ENCODE peak calls at places on chromosomes 6 and 20, in five cellular contexts. One of them, this sample, is unnamed.

GRCh38 chr6:16762547-16763477 is 1.6 kb upstream of the ATXN1 start:
- DNase-seq in GM13977: peak
- DNase-seq in AG04450: no peak
- DNase-seq in AG04449: peak
- DNase-seq in brain microvascular endothelial cell: peak
- DNase-seq in this sample: no peak

GRCh38 chr6:132401120-132401940 is at the start of gene MOXD1:
- DNase-seq in GM13977: peak
- DNase-seq in AG04450: no peak
- DNase-seq in AG04449: no peak
- DNase-seq in brain microvascular endothelial cell: no peak
- DNase-seq in this sample: peak

GRCh38 chr6:11921017-11921438 is 91.1 kb upstream of the HIVEP1 start:
- DNase-seq in GM13977: no peak
- DNase-seq in AG04450: peak
- DNase-seq in AG04449: peak
- DNase-seq in brain microvascular endothelial cell: peak
- DNase-seq in this sample: peak

GRCh38 chr20:57450931-57451330 is 59.7 kb downstream of the RBM38 start:
- DNase-seq in GM13977: no peak
- DNase-seq in AG04450: no peak
- DNase-seq in AG04449: no peak
- DNase-seq in brain microvascular endothelial cell: no peak
- DNase-seq in this sample: no peak

GRCh38 chr6:161316531-161316930 is 42.7 kb upstream of the AGPAT4 start:
- DNase-seq in GM13977: no peak
- DNase-seq in AG04450: no peak
- DNase-seq in AG04449: no peak
- DNase-seq in brain microvascular endothelial cell: no peak
- DNase-seq in this sample: no peak

GRCh38 chr6:110615723-110616122 is 139.3 kb upstream of the SLC22A16 start:
- DNase-seq in GM13977: no peak
- DNase-seq in AG04450: no peak
- DNase-seq in AG04449: no peak
- DNase-seq in brain microvascular endothelial cell: no peak
- DNase-seq in this sample: no peak

GRCh38 chr20:45946149-45946970 is 11.9 kb downstream of the PCIF1 start:
- DNase-seq in GM13977: no peak
- DNase-seq in AG04450: no peak
- DNase-seq in AG04449: no peak
- DNase-seq in brain microvascular endothelial cell: peak
- DNase-seq in this sample: peak

GRCh38 chr20:31824554-31825313 is 5.6 kb downstream of the MYLK2 start:
- DNase-seq in GM13977: no peak
- DNase-seq in AG04450: no peak
- DNase-seq in AG04449: no peak
- DNase-seq in brain microvascular endothelial cell: no peak
- DNase-seq in this sample: no peak

GRCh38 chr20:63367446-63368055 is 6.4 kb upstream of the CHRNA4 start:
- DNase-seq in GM13977: no peak
- DNase-seq in AG04450: no peak
- DNase-seq in AG04449: no peak
- DNase-seq in brain microvascular endothelial cell: no peak
- DNase-seq in this sample: no peak

GRCh38 chr20:373171-373890 is 7.2 kb upstream of the TRIB3 start:
- DNase-seq in GM13977: no peak
- DNase-seq in AG04450: no peak
- DNase-seq in AG04449: no peak
- DNase-seq in brain microvascular endothelial cell: peak
- DNase-seq in this sample: peak

GRCh38 chr6:111585241-111585968 is 20.3 kb downstream of the TRAF3IP2 start:
- DNase-seq in GM13977: no peak
- DNase-seq in AG04450: no peak
- DNase-seq in AG04449: no peak
- DNase-seq in brain microvascular endothelial cell: no peak
- DNase-seq in this sample: no peak

GRCh38 chr20:62861732-62862336 is at the start of gene TCFL5:
- DNase-seq in GM13977: peak
- DNase-seq in AG04450: peak
- DNase-seq in AG04449: no peak
- DNase-seq in brain microvascular endothelial cell: peak
- DNase-seq in this sample: peak

GRCh38 chr6:161682982-161683381 is 409.1 kb upstream of the AGPAT4 start:
- DNase-seq in GM13977: no peak
- DNase-seq in AG04450: no peak
- DNase-seq in AG04449: no peak
- DNase-seq in brain microvascular endothelial cell: no peak
- DNase-seq in this sample: no peak

DNA sequence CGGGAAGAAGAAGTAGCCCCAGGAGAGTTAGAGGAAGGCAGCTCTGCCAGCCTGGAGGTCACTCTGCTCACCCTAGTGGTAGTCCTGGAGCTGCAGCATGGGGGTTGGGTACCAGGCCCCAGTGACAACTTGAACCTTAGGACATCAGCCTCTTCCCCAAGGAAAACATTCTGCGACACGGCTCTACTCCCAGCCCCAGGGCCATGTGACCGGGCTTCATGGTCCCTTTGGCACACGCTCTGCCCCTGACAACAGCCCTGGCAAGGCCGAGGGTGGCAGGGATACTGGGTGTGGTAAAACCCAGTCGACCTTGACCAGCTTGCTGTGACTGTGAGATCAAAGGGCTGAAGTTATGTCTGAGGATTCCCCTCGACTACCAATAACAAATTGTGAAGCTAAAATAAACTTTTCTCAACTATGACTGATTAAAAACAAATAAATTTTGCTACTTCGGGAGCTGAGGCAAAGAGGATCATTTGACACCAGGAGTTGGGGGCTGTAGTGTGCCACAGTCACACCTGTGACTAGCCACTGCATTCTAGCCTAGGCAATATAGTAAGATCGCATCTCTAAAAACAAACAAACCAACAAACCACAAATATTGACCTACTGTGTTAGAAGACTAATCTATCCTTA is 24.4 kb upstream of the ARID1B start:
- DNase-seq in GM13977: peak
- DNase-seq in AG04450: no peak
- DNase-seq in AG04449: no peak
- DNase-seq in brain microvascular endothelial cell: no peak
- DNase-seq in this sample: no peak
- TF ChIP-seq CTCF in GM13977: peak
- TF ChIP-seq CTCF in AG04450: no peak
- TF ChIP-seq CTCF in AG04449: no peak
- TF ChIP-seq CTCF in brain microvascular endothelial cell: peak
- TF ChIP-seq CTCF in this sample: peak

DNA sequence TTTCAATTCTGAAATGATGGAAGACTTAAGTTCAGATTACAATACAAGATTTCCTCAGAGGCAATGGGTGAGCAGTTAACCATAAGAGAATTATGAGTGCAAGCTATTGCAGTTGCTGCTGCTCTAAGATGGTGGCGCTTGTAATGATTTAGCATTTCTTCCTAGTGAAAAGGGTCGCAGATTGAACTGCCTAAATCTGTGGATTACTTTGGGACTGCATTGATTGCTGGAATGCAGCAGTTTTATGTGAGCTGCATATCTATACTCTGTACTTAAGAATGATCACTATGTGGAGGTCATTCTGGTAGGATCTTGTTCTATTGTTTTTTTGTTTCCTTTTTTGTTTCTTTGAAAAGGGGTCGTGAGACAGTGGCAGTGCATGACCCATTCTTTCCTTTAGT is 5.3 kb downstream of the SCAF8 start:
- DNase-seq in GM13977: no peak
- DNase-seq in AG04450: no peak
- DNase-seq in AG04449: no peak
- DNase-seq in brain microvascular endothelial cell: no peak
- DNase-seq in this sample: no peak
- TF ChIP-seq CTCF in GM13977: no peak
- TF ChIP-seq CTCF in AG04450: no peak
- TF ChIP-seq CTCF in AG04449: no peak
- TF ChIP-seq CTCF in brain microvascular endothelial cell: no peak
- TF ChIP-seq CTCF in this sample: no peak

DNA sequence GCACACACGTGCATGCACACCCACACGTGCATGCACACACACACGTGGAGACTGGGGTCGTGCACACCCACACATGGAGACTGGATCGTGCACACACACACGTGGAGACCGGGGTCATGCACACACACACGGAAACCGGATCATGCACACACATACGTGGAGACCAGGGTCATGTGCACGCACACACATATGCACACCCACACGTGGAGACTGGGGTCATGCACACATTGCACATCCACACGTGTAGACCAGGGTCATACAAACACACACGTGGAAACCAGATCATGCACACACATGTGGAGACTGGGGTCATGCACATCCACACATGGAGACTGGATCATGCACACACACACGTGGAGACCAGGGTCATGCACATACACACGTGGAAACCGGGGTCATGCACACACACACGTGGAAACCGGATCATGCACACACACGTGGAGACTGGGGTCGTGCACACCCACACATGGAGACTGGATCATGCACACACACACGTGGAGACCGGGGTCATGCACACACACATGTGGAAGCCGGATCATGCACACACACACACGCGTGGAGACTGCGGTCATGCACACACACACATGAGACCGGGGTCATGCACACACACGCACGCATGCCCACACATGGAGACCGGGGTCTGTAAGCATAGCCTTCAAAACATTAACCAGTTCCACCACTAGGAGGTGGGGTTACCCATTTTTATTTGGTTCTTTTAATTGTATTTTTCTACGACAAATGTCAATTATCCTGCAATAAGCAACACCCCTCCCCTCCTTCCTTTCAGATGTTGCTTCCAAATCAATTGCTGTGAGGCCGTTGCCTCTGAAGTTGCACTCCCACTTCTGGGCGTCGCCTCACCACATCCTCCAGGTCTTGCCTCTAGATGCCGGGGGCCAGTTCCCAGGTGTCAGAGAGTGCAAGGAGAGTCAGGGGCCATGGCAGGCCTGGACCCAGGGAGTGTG is 95.8 kb downstream of the TMEM242 start:
- DNase-seq in GM13977: no peak
- DNase-seq in AG04450: no peak
- DNase-seq in AG04449: no peak
- DNase-seq in brain microvascular endothelial cell: peak
- DNase-seq in this sample: no peak
- TF ChIP-seq CTCF in GM13977: peak
- TF ChIP-seq CTCF in AG04450: peak
- TF ChIP-seq CTCF in AG04449: no peak
- TF ChIP-seq CTCF in brain microvascular endothelial cell: peak
- TF ChIP-seq CTCF in this sample: peak

GRCh38 chr6:158467923-158468322 is 92.0 kb upstream of the TMEM181 start:
- DNase-seq in GM13977: no peak
- DNase-seq in AG04450: no peak
- DNase-seq in AG04449: no peak
- DNase-seq in brain microvascular endothelial cell: no peak
- DNase-seq in this sample: no peak

GRCh38 chr6:158471339-158471738 is 88.6 kb upstream of the TMEM181 start:
- DNase-seq in GM13977: no peak
- DNase-seq in AG04450: no peak
- DNase-seq in AG04449: no peak
- DNase-seq in brain microvascular endothelial cell: no peak
- DNase-seq in this sample: no peak

GRCh38 chr6:158472453-158472852 is 87.4 kb upstream of the TMEM181 start:
- DNase-seq in GM13977: no peak
- DNase-seq in AG04450: no peak
- DNase-seq in AG04449: no peak
- DNase-seq in brain microvascular endothelial cell: no peak
- DNase-seq in this sample: no peak

GRCh38 chr6:158465747-158466146 is 94.1 kb upstream of the TMEM181 start:
- DNase-seq in GM13977: no peak
- DNase-seq in AG04450: no peak
- DNase-seq in AG04449: no peak
- DNase-seq in brain microvascular endothelial cell: no peak
- DNase-seq in this sample: no peak

GRCh38 chr6:158468666-158469065 is 91.2 kb upstream of the TMEM181 start:
- DNase-seq in GM13977: no peak
- DNase-seq in AG04450: no peak
- DNase-seq in AG04449: no peak
- DNase-seq in brain microvascular endothelial cell: no peak
- DNase-seq in this sample: no peak
- TF ChIP-seq CTCF in GM13977: no peak
- TF ChIP-seq CTCF in AG04450: no peak
- TF ChIP-seq CTCF in AG04449: no peak
- TF ChIP-seq CTCF in brain microvascular endothelial cell: peak
- TF ChIP-seq CTCF in this sample: no peak

DNA sequence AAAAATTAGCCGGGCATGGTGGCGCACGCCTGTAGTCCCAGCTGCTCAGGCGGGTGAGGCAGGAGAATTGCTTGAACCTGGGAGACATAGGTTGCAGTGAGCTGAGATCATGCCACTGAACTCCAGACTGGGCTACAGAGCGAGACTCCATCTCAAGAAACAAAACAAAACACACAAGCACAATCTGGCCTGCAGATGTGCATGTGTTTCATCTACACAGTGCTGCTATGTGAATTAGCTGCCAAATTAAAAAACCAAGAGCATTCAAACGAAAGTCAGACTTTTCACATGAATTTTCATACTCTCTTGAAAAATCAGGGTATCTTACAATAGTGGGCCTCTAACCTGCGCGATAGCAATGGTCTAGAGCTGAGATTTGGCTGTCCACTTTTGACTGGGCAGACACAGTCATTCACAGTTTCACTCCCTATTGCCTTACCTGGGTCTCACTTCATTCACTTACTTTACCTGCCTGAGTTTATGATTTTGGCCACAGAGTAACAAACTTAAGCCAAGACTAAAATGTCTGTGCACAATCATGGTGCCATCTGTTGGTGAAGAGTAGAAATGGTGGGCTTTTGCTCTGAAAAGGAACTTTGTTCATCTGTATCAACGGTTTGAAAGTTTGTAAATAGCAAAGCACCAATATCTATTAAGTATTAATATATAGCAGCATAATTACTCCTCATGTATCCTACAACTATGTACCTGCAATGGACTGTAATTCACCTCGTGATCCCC is 138.4 kb upstream of the UST start:
- DNase-seq in GM13977: no peak
- DNase-seq in AG04450: no peak
- DNase-seq in AG04449: no peak
- DNase-seq in brain microvascular endothelial cell: no peak
- DNase-seq in this sample: no peak
- TF ChIP-seq CTCF in GM13977: peak
- TF ChIP-seq CTCF in AG04450: peak
- TF ChIP-seq CTCF in AG04449: peak
- TF ChIP-seq CTCF in brain microvascular endothelial cell: peak
- TF ChIP-seq CTCF in this sample: peak